ENCODE peak calls at places on chromosomes 16 and 17, in seven cellular contexts. Y, X, L, R, K, D and N are unnamed samples.

GRCh38 chr16:1845985-1846384 is 19.0 kb downstream of the FAHD1 start:
- ATAC-seq in Y (no peak), X (no peak), L (no peak), R (no peak), K (no peak), D (no peak), N (no peak)

GRCh38 chr16:77171750-77172635 is 19.0 kb upstream of the MON1B start:
- ATAC-seq in Y (peak), X (no peak), L (peak), R (peak), K (peak), D (peak), N (peak)

GRCh38 chr17:40452074-40452787 is 9.0 kb downstream of the IGFBP4 start:
- ATAC-seq in Y (no peak), X (peak), L (no peak), R (peak), K (no peak), D (peak), N (peak)

GRCh38 chr17:11144358-11145233 is 96.4 kb upstream of the SHISA6 start:
- ATAC-seq in Y (peak), X (no peak), L (no peak), R (no peak), K (no peak), D (peak), N (peak)

GRCh38 chr17:40027614-40028012 is 12.4 kb downstream of the CSF3 start:
- ATAC-seq in Y (no peak), X (no peak), L (no peak), R (no peak), K (peak), D (peak), N (no peak)

GRCh38 chr17:39791296-39791992 is 53.7 kb downstream of the GRB7 start:
- ATAC-seq in Y (no peak), X (no peak), L (no peak), R (no peak), K (no peak), D (no peak), N (no peak)

GRCh38 chr17:8909621-8910292 is 42.3 kb upstream of the PIK3R6 start:
- ATAC-seq in Y (no peak), X (no peak), L (no peak), R (no peak), K (peak), D (no peak), N (no peak)

GRCh38 chr17:41692722-41693521 is 4.2 kb downstream of the EIF1 start:
- ATAC-seq in Y (no peak), X (no peak), L (no peak), R (no peak), K (no peak), D (peak), N (no peak)

GRCh38 chr16:65572156-65572555 is 450.3 kb upstream of the CDH11 start:
- ATAC-seq in Y (no peak), X (no peak), L (no peak), R (peak), K (no peak), D (no peak), N (no peak)

GRCh38 chr17:60971515-60972369 is 294.1 kb downstream of the BCAS3 start:
- ATAC-seq in Y (peak), X (no peak), L (peak), R (peak), K (peak), D (peak), N (peak)

GRCh38 chr17:57541472-57542394 is 203.4 kb downstream of the CCDC182 start:
- ATAC-seq in Y (peak), X (peak), L (peak), R (peak), K (no peak), D (peak), N (peak)

GRCh38 chr16:74667215-74667765 is 613 bp upstream of the RFWD3 start:
- ATAC-seq in Y (peak), X (peak), L (no peak), R (no peak), K (peak), D (peak), N (no peak)

DNA sequence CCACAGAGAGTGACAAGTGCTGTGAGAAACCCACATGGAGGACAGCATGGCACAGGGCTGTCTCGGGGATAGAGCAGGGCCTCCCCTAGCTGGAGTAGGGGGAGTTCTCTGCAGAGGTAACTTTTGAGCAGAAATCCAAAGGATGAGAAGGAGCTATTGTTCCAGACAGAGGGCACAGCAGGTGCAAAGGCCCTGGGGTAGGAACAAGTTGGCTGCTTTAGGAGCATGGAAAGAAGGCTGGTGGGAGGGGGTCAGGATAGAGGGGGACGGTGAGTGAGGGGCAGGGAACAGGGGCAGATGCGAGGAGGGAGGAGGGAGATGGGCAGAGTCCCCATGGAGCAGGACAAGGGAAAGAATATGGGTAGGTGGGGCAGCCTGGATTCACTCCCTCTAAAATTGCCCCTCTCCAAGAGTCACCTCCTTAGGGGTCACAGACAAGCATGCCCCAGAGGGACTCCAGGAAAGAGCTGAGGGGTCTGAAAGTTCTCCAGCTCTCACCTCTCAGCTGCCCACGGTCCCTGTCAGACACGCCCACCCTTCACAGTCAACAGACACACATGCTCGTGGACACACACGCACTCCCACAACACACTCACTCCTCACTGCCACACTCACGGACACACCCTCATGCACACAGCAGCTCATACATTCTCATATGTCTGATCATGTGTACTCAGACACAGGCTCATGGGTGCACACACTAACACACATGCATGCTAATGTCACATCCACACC is 110.7 kb downstream of the LITAF start:
- ATAC-seq in Y (no peak), X (no peak), L (no peak), R (no peak), K (no peak), D (no peak), N (no peak)
- TF ChIP-seq POLR2A in Y (no peak), X (no peak), L (no peak), R (no peak), K (no peak), D (no peak), N (no peak)

DNA sequence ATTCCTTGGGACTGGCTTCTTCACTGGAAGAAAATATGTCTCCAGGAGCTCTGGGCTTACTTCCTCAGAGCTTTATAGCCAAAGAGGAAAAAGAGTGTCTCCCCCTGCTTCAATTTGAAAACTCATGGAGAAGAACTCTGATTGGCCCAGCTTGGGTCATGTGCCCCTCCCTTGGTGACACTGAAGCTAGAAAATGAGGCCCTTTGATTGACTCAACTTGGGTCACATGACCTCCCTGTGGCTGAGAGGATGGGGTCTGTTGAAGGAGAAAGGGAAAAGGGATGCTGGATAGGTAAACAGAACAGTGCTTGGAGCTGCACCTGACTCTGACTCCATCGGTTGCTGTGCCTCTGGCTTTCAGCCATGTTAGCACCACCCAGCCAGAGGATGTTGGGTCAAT is 70.6 kb upstream of the KSR1 start:
- ATAC-seq in Y (no peak), X (no peak), L (no peak), R (no peak), K (no peak), D (no peak), N (no peak)
- TF ChIP-seq POLR2A in Y (no peak), X (no peak), L (no peak), R (no peak), K (no peak), D (no peak), N (no peak)

GRCh38 chr17:49987681-49988441 is 7.2 kb downstream of the DLX3 start:
- ATAC-seq in Y (no peak), X (no peak), L (peak), R (peak), K (no peak), D (peak), N (peak)
- TF ChIP-seq POLR2A in Y (no peak), X (no peak), L (no peak), R (no peak), K (no peak), D (no peak), N (no peak)

GRCh38 chr17:82231312-82231561 is 2.4 kb downstream of the SLC16A3 start:
- ATAC-seq in Y (no peak), X (peak), L (no peak), R (peak), K (peak), D (peak), N (peak)

GRCh38 chr17:82232322-82232785 is 3.5 kb downstream of the SLC16A3 start:
- ATAC-seq in Y (no peak), X (no peak), L (no peak), R (no peak), K (no peak), D (no peak), N (no peak)

GRCh38 chr17:82230627-82231311 is 1.9 kb downstream of the SLC16A3 start:
- ATAC-seq in Y (peak), X (peak), L (peak), R (peak), K (peak), D (peak), N (peak)

GRCh38 chr17:82232876-82233785 is 4.3 kb downstream of the SLC16A3 start:
- ATAC-seq in Y (no peak), X (no peak), L (no peak), R (no peak), K (no peak), D (no peak), N (no peak)

GRCh38 chr17:82231562-82232321 is 2.9 kb downstream of the SLC16A3 start:
- ATAC-seq in Y (peak), X (peak), L (no peak), R (peak), K (peak), D (peak), N (peak)
- TF ChIP-seq POLR2A in Y (peak), X (peak), L (no peak), R (no peak), K (peak), D (peak), N (peak)

DNA sequence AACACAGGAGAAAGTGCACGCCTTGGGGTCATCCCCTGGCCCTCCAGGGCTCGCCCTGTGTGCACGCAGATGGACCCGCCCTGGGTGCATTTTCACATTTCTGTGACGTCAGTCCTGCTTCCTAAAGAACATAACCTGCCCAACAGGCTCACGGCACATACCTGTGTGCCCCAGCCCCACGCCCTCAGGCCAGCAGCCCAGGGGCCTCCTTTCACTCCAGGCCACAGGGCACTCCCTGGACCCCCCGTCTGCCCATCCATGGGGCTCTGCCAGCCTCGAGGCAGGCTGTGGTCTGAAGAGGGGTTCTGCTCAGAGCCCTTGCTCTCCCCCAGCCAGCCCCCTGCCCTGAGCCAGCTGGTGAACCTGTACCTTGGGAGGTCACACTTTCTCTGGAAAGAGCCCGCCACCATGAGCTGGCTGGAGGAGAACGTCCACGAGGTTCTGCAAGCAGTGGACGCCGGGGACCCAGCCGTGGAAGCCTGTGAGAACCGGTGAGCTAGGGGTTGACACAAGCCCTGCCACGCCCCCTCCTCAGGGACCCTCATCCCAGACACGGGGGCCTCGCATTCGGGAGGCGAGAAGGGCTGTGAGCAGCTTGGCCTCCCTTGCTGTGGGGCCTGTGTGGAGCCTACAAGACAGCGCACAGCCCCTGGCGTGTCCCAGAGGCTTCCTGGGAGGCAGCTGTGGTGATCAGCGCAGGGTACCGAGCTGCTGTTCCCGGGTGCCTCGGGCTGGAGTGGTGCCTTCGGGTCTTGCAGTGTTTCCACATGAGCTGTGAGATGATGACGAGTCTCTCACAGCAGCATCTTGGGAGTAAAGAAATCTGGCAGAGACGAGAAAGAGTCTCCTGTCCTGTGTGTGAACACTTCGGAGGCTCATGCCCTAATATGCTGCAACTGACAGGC is 13.8 kb upstream of the MC1R start:
- ATAC-seq in Y (no peak), X (no peak), L (peak), R (no peak), K (no peak), D (peak), N (no peak)
- TF ChIP-seq POLR2A in Y (no peak), X (no peak), L (no peak), R (no peak), K (peak), D (no peak), N (no peak)

DNA sequence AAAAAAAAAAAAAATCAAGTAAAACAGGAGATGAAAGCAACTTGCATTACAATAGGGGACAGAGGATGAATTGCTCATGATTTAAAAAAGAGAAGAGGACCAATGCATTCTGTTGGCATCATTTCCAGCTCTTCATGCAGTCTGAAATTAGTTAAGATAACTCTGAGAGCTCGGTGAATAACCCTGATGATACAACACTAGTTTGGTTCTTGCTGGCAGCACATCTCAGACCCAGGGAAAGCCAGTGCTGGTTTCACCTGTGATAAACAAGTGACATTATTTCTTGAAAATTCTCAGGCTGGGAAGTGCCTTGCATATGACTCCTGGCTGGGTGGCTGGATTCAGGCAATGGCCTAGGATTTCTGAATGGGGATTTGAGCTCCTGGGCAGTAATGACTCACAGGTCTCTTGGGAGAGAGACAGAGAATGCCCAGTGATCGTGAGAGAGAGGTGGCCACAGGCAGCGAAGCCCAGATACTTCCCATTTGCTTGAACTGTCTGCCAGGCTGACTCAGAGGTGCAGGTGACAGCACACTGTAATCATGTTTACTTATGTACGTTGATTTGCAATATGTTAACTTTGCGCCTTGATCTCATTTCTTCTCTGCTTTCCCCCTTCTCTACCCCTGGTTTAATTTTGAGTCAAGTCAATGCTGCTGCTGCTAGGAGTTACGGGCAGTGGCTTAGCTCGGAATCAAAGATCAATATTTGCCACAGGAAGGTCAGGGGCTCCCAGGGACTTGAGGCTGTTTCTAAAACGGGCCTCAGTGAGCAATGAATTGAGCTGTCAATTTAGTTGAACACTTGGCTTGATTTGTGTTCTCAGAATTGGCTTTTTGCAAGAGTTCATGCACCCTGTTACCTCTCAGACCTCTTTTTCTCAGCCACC is 27.1 kb downstream of the ARSG start:
- ATAC-seq in Y (no peak), X (no peak), L (peak), R (peak), K (peak), D (peak), N (no peak)
- TF ChIP-seq POLR2A in Y (no peak), X (no peak), L (no peak), R (no peak), K (no peak), D (no peak), N (no peak)

GRCh38 chr16:81752225-81752875 is 26.7 kb upstream of the PLCG2 start:
- ATAC-seq in Y (peak), X (peak), L (peak), R (no peak), K (peak), D (peak), N (peak)
- TF ChIP-seq POLR2A in Y (no peak), X (peak), L (no peak), R (no peak), K (peak), D (no peak), N (no peak)

GRCh38 chr17:7007143-7007542 is 5.3 kb upstream of the RNASEK start:
- ATAC-seq in Y (no peak), X (no peak), L (peak), R (no peak), K (peak), D (no peak), N (no peak)
- TF ChIP-seq POLR2A in Y (no peak), X (no peak), L (no peak), R (no peak), K (no peak), D (no peak), N (no peak)